ENCODE peak calls at places on chromosomes 7 and 10, in six cellular contexts. Y is suprapubic skin, C is IMR-90, P is NB4, X is right lobe of liver, Z is A549. Q is an unnamed sample.
A peak's percentile ranks its signal among the peaks of the same experiment; 100 is the strongest.

GRCh38 chr7:35985126-35985754 is 167.8 kb upstream of the EEPD1 start:
- DNase-seq in Y (peak; percentile 85), C (peak; percentile 70), P (peak; percentile 88), X (peak; percentile 85), Z (peak; percentile 77), Q (peak; percentile 93)

GRCh38 chr10:93697207-93697606 is 5.2 kb downstream of the FRA10AC1 start:
- DNase-seq in Y (no peak), C (no peak), P (no peak), X (no peak), Z (no peak), Q (no peak)

GRCh38 chr10:3936422-3937040 is 151.5 kb upstream of the KLF6 start:
- DNase-seq in Y (no peak), C (no peak), P (no peak), X (no peak), Z (no peak), Q (no peak)

GRCh38 chr7:110604885-110605284 is 486.0 kb upstream of the LRRN3 start:
- DNase-seq in Y (no peak), C (no peak), P (no peak), X (no peak), Z (no peak), Q (no peak)

GRCh38 chr10:69405221-69405620 is 11.5 kb downstream of the TACR2 start:
- DNase-seq in Y (no peak), C (peak; percentile 15), P (no peak), X (no peak), Z (no peak), Q (no peak)

GRCh38 chr7:47884675-47885074 is 63.6 kb downstream of the PKD1L1 start:
- DNase-seq in Y (no peak), C (no peak), P (no peak), X (no peak), Z (no peak), Q (no peak)

GRCh38 chr10:71644307-71645180 is 75.0 kb downstream of the C10orf105 start:
- DNase-seq in Y (no peak), C (no peak), P (no peak), X (no peak), Z (no peak), Q (no peak)

GRCh38 chr7:36155811-36156361 is 2.8 kb downstream of the EEPD1 start:
- DNase-seq in Y (no peak), C (peak; percentile 53), P (peak; percentile 58), X (peak; percentile 91), Z (no peak), Q (no peak)

GRCh38 chr7:32670105-32670504 is 174.8 kb downstream of the AVL9 start:
- DNase-seq in Y (no peak), C (peak; percentile 45), P (peak; percentile 87), X (no peak), Z (peak; percentile 94), Q (no peak)

GRCh38 chr7:34066968-34067367 is 161.6 kb downstream of the BMPER start:
- DNase-seq in Y (no peak), C (no peak), P (no peak), X (no peak), Z (no peak), Q (no peak)

GRCh38 chr7:266851-267840 is 22.8 kb upstream of the FOXL3 start:
- DNase-seq in Y (no peak), C (no peak), P (no peak), X (peak; percentile 56), Z (no peak), Q (peak; percentile 59)

GRCh38 chr7:43856996-43857395 is 12.3 kb downstream of the MRPS24 start:
- DNase-seq in Y (no peak), C (peak; percentile 58), P (no peak), X (no peak), Z (no peak), Q (peak; percentile 1)

GRCh38 chr7:33091641-33092191 is 17.5 kb downstream of the RP9 start:
- DNase-seq in Y (no peak), C (no peak), P (peak; percentile 12), X (no peak), Z (no peak), Q (no peak)

GRCh38 chr10:7626283-7626682 is 40.5 kb downstream of the ITIH5 start:
- DNase-seq in Y (no peak), C (no peak), P (no peak), X (no peak), Z (no peak), Q (no peak)

GRCh38 chr10:133474027-133474426 is 20.3 kb downstream of the SCART1 start:
- DNase-seq in Y (no peak), C (no peak), P (peak; percentile 44), X (no peak), Z (no peak), Q (no peak)

GRCh38 chr10:62735464-62736188 is 68.9 kb upstream of the ADO start:
- DNase-seq in Y (no peak), C (peak; percentile 47), P (peak; percentile 68), X (no peak), Z (peak; percentile 7), Q (no peak)

GRCh38 chr7:127904706-127905056 is 126.6 kb downstream of the LRRC4 start:
- DNase-seq in Y (no peak), C (peak; percentile 55), P (no peak), X (no peak), Z (no peak), Q (no peak)

GRCh38 chr7:28347964-28348363 is 64.4 kb upstream of the CREB5 start:
- DNase-seq in Y (no peak), C (peak; percentile 76), P (no peak), X (no peak), Z (no peak), Q (no peak)

GRCh38 chr10:43140414-43140813 is 2.2 kb downstream of the CSGALNACT2 start:
- DNase-seq in Y (no peak), C (peak; percentile 98), P (peak; percentile 83), X (no peak), Z (peak; percentile 79), Q (no peak)

GRCh38 chr10:130190065-130190736 is 54.0 kb downstream of the GLRX3 start:
- DNase-seq in Y (peak; percentile 86), C (peak; percentile 75), P (peak; percentile 80), X (peak; percentile 90), Z (peak; percentile 84), Q (peak; percentile 97)
- TF ChIP-seq POLR2A in Y (no peak), C (no peak), P (no peak), X (no peak), Z (no peak), Q (no peak)

DNA sequence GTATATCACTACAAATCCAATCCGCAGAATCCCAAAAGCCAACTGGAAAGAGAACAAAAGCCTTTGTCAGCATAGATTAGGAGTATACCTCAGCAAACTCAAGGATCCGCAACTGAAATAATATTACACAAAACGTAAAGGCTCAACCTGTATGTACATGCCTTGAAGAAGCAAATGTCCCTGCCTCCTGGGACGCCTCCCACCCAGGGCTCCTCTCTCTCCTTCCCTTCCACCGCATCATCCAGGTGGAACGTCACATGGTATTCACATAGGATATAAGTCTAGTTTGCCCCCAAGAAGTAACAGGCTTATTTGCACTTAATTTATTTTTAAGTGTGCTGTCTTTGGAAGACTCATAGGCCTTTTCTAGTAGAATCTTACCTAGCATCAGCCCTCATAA is 13.4 kb downstream of the SLC26A3 start:
- DNase-seq in Y (no peak), C (no peak), P (no peak), X (no peak), Z (no peak), Q (no peak)
- TF ChIP-seq POLR2A in Y (no peak), C (no peak), P (no peak), X (no peak), Z (no peak), Q (no peak)

GRCh38 chr10:13294784-13295183 is 5.1 kb downstream of the PHYH start:
- DNase-seq in Y (no peak), C (no peak), P (no peak), X (no peak), Z (no peak), Q (no peak)

GRCh38 chr10:13296476-13296875 is 3.4 kb downstream of the PHYH start:
- DNase-seq in Y (no peak), C (no peak), P (no peak), X (no peak), Z (no peak), Q (peak; percentile 36)

GRCh38 chr10:13302821-13303555 is 3.1 kb upstream of the PHYH start:
- DNase-seq in Y (no peak), C (no peak), P (no peak), X (no peak), Z (no peak), Q (no peak)

GRCh38 chr10:13298748-13299436 is 972 bp downstream of the PHYH start:
- DNase-seq in Y (no peak), C (no peak), P (no peak), X (no peak), Z (no peak), Q (peak; percentile 9)

GRCh38 chr10:13299437-13300287 is at the start of gene PHYH:
- DNase-seq in Y (peak; percentile 94), C (peak; percentile 74), P (peak; percentile 82), X (peak; percentile 98), Z (peak; percentile 86), Q (peak; percentile 98)
- TF ChIP-seq POLR2A in Y (peak; percentile 93), C (peak; percentile 51), P (peak; percentile 71), X (peak; percentile 96), Z (peak; percentile 97), Q (no peak)

GRCh38 chr10:102461187-102462054 is 10.1 kb upstream of the C10orf95 start:
- DNase-seq in Y (peak; percentile 89), C (peak; percentile 67), P (peak; percentile 90), X (peak; percentile 97), Z (peak; percentile 87), Q (peak; percentile 98)
- TF ChIP-seq POLR2A in Y (no peak), C (no peak), P (no peak), X (peak; percentile 63), Z (peak; percentile 67), Q (peak; percentile 8)

GRCh38 chr10:119892188-119893065 is at the start of gene SEC23IP:
- DNase-seq in Y (peak; percentile 97), C (peak; percentile 97), P (peak; percentile 97), X (peak; percentile 98), Z (peak; percentile 98), Q (peak; percentile 99)
- TF ChIP-seq POLR2A in Y (peak; percentile 74), C (peak; percentile 93), P (peak; percentile 92), X (peak; percentile 77), Z (peak; percentile 91), Q (peak; percentile 52)

GRCh38 chr7:139091677-139091996 is 17.9 kb downstream of the ZC3HAV1 start:
- DNase-seq in Y (no peak), C (no peak), P (no peak), X (no peak), Z (no peak), Q (no peak)

GRCh38 chr7:139092090-139092796 is 17.3 kb downstream of the ZC3HAV1 start:
- DNase-seq in Y (no peak), C (no peak), P (no peak), X (no peak), Z (no peak), Q (no peak)

GRCh38 chr7:139094030-139094429 is 15.5 kb downstream of the ZC3HAV1 start:
- DNase-seq in Y (no peak), C (no peak), P (no peak), X (no peak), Z (no peak), Q (no peak)

GRCh38 chr7:139094596-139094995 is 14.9 kb downstream of the ZC3HAV1 start:
- DNase-seq in Y (no peak), C (peak; percentile 7), P (no peak), X (no peak), Z (no peak), Q (no peak)

GRCh38 chr7:139095194-139095659 is 14.3 kb downstream of the ZC3HAV1 start:
- DNase-seq in Y (no peak), C (no peak), P (peak; percentile 98), X (no peak), Z (no peak), Q (peak; percentile 91)
- TF ChIP-seq POLR2A in Y (no peak), C (no peak), P (peak; percentile 51), X (no peak), Z (no peak), Q (no peak)